ENCODE peak calls at places on chromosomes 12 and 14, in five cellular contexts. One of them, this sample, is unnamed.

GRCh38 chr12:30016656-30017055 is 232.9 kb upstream of the TMTC1 start:
- DNase-seq in foreskin fibroblast: no peak
- DNase-seq in Right ventricle myocardium superior: no peak
- DNase-seq in GM12892: no peak
- DNase-seq in fibroblast of mammary gland: no peak
- DNase-seq in this sample: no peak

GRCh38 chr12:46946137-46946536 is 120.3 kb upstream of the SLC38A4 start:
- DNase-seq in foreskin fibroblast: peak; percentile 73
- DNase-seq in Right ventricle myocardium superior: no peak
- DNase-seq in GM12892: no peak
- DNase-seq in fibroblast of mammary gland: peak; percentile 74
- DNase-seq in this sample: no peak

GRCh38 chr12:23950011-23950774 is 723 bp upstream of the SOX5 start:
- DNase-seq in foreskin fibroblast: no peak
- DNase-seq in Right ventricle myocardium superior: no peak
- DNase-seq in GM12892: no peak
- DNase-seq in fibroblast of mammary gland: peak; percentile 19
- DNase-seq in this sample: no peak

GRCh38 chr12:20369164-20370000 is 1.0 kb downstream of the PDE3A start:
- DNase-seq in foreskin fibroblast: peak; percentile 26
- DNase-seq in Right ventricle myocardium superior: peak; percentile 91
- DNase-seq in GM12892: no peak
- DNase-seq in fibroblast of mammary gland: peak; percentile 52
- DNase-seq in this sample: no peak

GRCh38 chr12:52792185-52793029 is 3.5 kb downstream of the KRT3 start:
- DNase-seq in foreskin fibroblast: no peak
- DNase-seq in Right ventricle myocardium superior: no peak
- DNase-seq in GM12892: no peak
- DNase-seq in fibroblast of mammary gland: no peak
- DNase-seq in this sample: no peak

GRCh38 chr14:44639986-44640385 is 132.9 kb upstream of the FSCB start:
- DNase-seq in foreskin fibroblast: no peak
- DNase-seq in Right ventricle myocardium superior: no peak
- DNase-seq in GM12892: no peak
- DNase-seq in fibroblast of mammary gland: no peak
- DNase-seq in this sample: no peak

GRCh38 chr14:55298423-55298822 is 27.2 kb downstream of the FBXO34 start:
- DNase-seq in foreskin fibroblast: no peak
- DNase-seq in Right ventricle myocardium superior: no peak
- DNase-seq in GM12892: no peak
- DNase-seq in fibroblast of mammary gland: no peak
- DNase-seq in this sample: no peak

GRCh38 chr12:50221228-50222008 is 54.2 kb upstream of the CERS5 start:
- DNase-seq in foreskin fibroblast: peak; percentile 83
- DNase-seq in Right ventricle myocardium superior: no peak
- DNase-seq in GM12892: no peak
- DNase-seq in fibroblast of mammary gland: peak; percentile 96
- DNase-seq in this sample: no peak

GRCh38 chr12:3176754-3177153 is 99.6 kb downstream of the TSPAN9 start:
- DNase-seq in foreskin fibroblast: no peak
- DNase-seq in Right ventricle myocardium superior: peak; percentile 25
- DNase-seq in GM12892: no peak
- DNase-seq in fibroblast of mammary gland: no peak
- DNase-seq in this sample: no peak

GRCh38 chr14:22614240-22614799 is 16.2 kb downstream of the ABHD4 start:
- DNase-seq in foreskin fibroblast: peak; percentile 80
- DNase-seq in Right ventricle myocardium superior: no peak
- DNase-seq in GM12892: no peak
- DNase-seq in fibroblast of mammary gland: peak; percentile 83
- DNase-seq in this sample: no peak

GRCh38 chr12:88854260-88854659 is 274.0 kb upstream of the KITLG start:
- DNase-seq in foreskin fibroblast: peak; percentile 69
- DNase-seq in Right ventricle myocardium superior: no peak
- DNase-seq in GM12892: no peak
- DNase-seq in fibroblast of mammary gland: peak; percentile 42
- DNase-seq in this sample: no peak